ENCODE peak calls at places on chromosomes 16 and 17, in six cellular contexts. One of them, this sample, is unnamed.

GRCh38 chr16:15037003-15037402 is 18.9 kb downstream of the NTAN1 start:
- DNase-seq in fibroblast of lung: no peak
- DNase-seq in Daoy: no peak
- DNase-seq in HCEC 1CT: no peak
- DNase-seq in NCI-H510A treated with DMSO at 0.1 percent for 48 hours: no peak
- DNase-seq in HFFc6: no peak
- DNase-seq in this sample: no peak

GRCh38 chr17:40540448-40540847 is 24.8 kb downstream of the CCR7 start:
- DNase-seq in fibroblast of lung: no peak
- DNase-seq in NCI-H510A treated with DMSO at 0.1 percent for 48 hours: no peak
- DNase-seq in Daoy: no peak
- DNase-seq in HCEC 1CT: no peak
- DNase-seq in HFFc6: no peak
- DNase-seq in this sample: no peak

GRCh38 chr17:16048797-16049449 is 49.3 kb downstream of the TTC19 start:
- DNase-seq in NCI-H510A treated with DMSO at 0.1 percent for 48 hours: no peak
- DNase-seq in Daoy: no peak
- DNase-seq in fibroblast of lung: no peak
- DNase-seq in HFFc6: no peak
- DNase-seq in HCEC 1CT: no peak
- DNase-seq in this sample: no peak

GRCh38 chr17:79007504-79008381 is 1.8 kb downstream of the CANT1 start:
- DNase-seq in HFFc6: no peak
- DNase-seq in Daoy: no peak
- DNase-seq in fibroblast of lung: no peak
- DNase-seq in NCI-H510A treated with DMSO at 0.1 percent for 48 hours: no peak
- DNase-seq in HCEC 1CT: no peak
- DNase-seq in this sample: no peak

GRCh38 chr16:50604065-50604418 is 55.8 kb downstream of the NKD1 start:
- DNase-seq in HCEC 1CT: no peak
- DNase-seq in fibroblast of lung: no peak
- DNase-seq in NCI-H510A treated with DMSO at 0.1 percent for 48 hours: no peak
- DNase-seq in HFFc6: no peak
- DNase-seq in Daoy: no peak
- DNase-seq in this sample: no peak

GRCh38 chr16:50154369-50154947 is 1.4 kb downstream of the TENT4B start:
- DNase-seq in Daoy: peak
- DNase-seq in fibroblast of lung: no peak
- DNase-seq in HCEC 1CT: no peak
- DNase-seq in NCI-H510A treated with DMSO at 0.1 percent for 48 hours: no peak
- DNase-seq in HFFc6: no peak
- DNase-seq in this sample: no peak

GRCh38 chr16:87206646-87207451 is 110.3 kb downstream of the C16orf95 start:
- DNase-seq in Daoy: peak
- DNase-seq in fibroblast of lung: peak
- DNase-seq in HCEC 1CT: peak
- DNase-seq in NCI-H510A treated with DMSO at 0.1 percent for 48 hours: no peak
- DNase-seq in HFFc6: peak
- DNase-seq in this sample: peak

GRCh38 chr17:12422632-12423031 is 243.1 kb upstream of the MYOCD start:
- DNase-seq in fibroblast of lung: no peak
- DNase-seq in NCI-H510A treated with DMSO at 0.1 percent for 48 hours: no peak
- DNase-seq in HCEC 1CT: no peak
- DNase-seq in HFFc6: no peak
- DNase-seq in Daoy: no peak
- DNase-seq in this sample: no peak

GRCh38 chr17:64418506-64419339 is 28.1 kb upstream of the PECAM1 start:
- DNase-seq in HFFc6: peak
- DNase-seq in NCI-H510A treated with DMSO at 0.1 percent for 48 hours: peak
- DNase-seq in Daoy: peak
- DNase-seq in HCEC 1CT: peak
- DNase-seq in fibroblast of lung: peak
- DNase-seq in this sample: peak

GRCh38 chr17:75633484-75634375 is 496 bp downstream of the SMIM5 start:
- DNase-seq in HFFc6: peak
- DNase-seq in NCI-H510A treated with DMSO at 0.1 percent for 48 hours: peak
- DNase-seq in HCEC 1CT: peak
- DNase-seq in Daoy: peak
- DNase-seq in fibroblast of lung: peak
- DNase-seq in this sample: peak

GRCh38 chr17:57699751-57700186 is 45.3 kb downstream of the CCDC182 start:
- DNase-seq in Daoy: no peak
- DNase-seq in NCI-H510A treated with DMSO at 0.1 percent for 48 hours: no peak
- DNase-seq in HFFc6: no peak
- DNase-seq in HCEC 1CT: no peak
- DNase-seq in fibroblast of lung: no peak
- DNase-seq in this sample: no peak

GRCh38 chr16:87297918-87298631 is 19.1 kb downstream of the C16orf95 start:
- DNase-seq in fibroblast of lung: no peak
- DNase-seq in HFFc6: no peak
- DNase-seq in NCI-H510A treated with DMSO at 0.1 percent for 48 hours: no peak
- DNase-seq in HCEC 1CT: no peak
- DNase-seq in Daoy: peak
- DNase-seq in this sample: no peak

GRCh38 chr17:5044630-5045029 is 9.4 kb upstream of the SLC52A1 start:
- DNase-seq in HFFc6: no peak
- DNase-seq in Daoy: no peak
- DNase-seq in NCI-H510A treated with DMSO at 0.1 percent for 48 hours: no peak
- DNase-seq in fibroblast of lung: no peak
- DNase-seq in HCEC 1CT: no peak
- DNase-seq in this sample: no peak

GRCh38 chr16:57616871-57617270 is 11.6 kb upstream of the ADGRG1 start:
- DNase-seq in NCI-H510A treated with DMSO at 0.1 percent for 48 hours: no peak
- DNase-seq in HCEC 1CT: no peak
- DNase-seq in HFFc6: no peak
- DNase-seq in fibroblast of lung: no peak
- DNase-seq in Daoy: no peak
- DNase-seq in this sample: no peak

GRCh38 chr16:2712546-2712945 is 7.5 kb downstream of the PRSS27 start:
- DNase-seq in NCI-H510A treated with DMSO at 0.1 percent for 48 hours: no peak
- DNase-seq in Daoy: no peak
- DNase-seq in fibroblast of lung: no peak
- DNase-seq in HFFc6: no peak
- DNase-seq in HCEC 1CT: no peak
- DNase-seq in this sample: no peak

GRCh38 chr17:35947156-35947585 is 3.7 kb upstream of the LYZL6 start:
- DNase-seq in fibroblast of lung: peak
- DNase-seq in HCEC 1CT: peak
- DNase-seq in Daoy: peak
- DNase-seq in NCI-H510A treated with DMSO at 0.1 percent for 48 hours: peak
- DNase-seq in HFFc6: peak
- DNase-seq in this sample: peak

GRCh38 chr16:17301593-17302135 is 169.1 kb downstream of the XYLT1 start:
- DNase-seq in fibroblast of lung: no peak
- DNase-seq in HCEC 1CT: no peak
- DNase-seq in Daoy: no peak
- DNase-seq in HFFc6: no peak
- DNase-seq in NCI-H510A treated with DMSO at 0.1 percent for 48 hours: peak
- DNase-seq in this sample: no peak

GRCh38 chr17:47301831-47302230 is 21.9 kb upstream of the EFCAB13 start:
- DNase-seq in HFFc6: no peak
- DNase-seq in fibroblast of lung: no peak
- DNase-seq in NCI-H510A treated with DMSO at 0.1 percent for 48 hours: no peak
- DNase-seq in Daoy: no peak
- DNase-seq in HCEC 1CT: no peak
- DNase-seq in this sample: no peak

GRCh38 chr17:58308985-58309917 is 19.3 kb downstream of the TSPOAP1 start:
- DNase-seq in HCEC 1CT: no peak
- DNase-seq in fibroblast of lung: no peak
- DNase-seq in HFFc6: no peak
- DNase-seq in NCI-H510A treated with DMSO at 0.1 percent for 48 hours: no peak
- DNase-seq in Daoy: no peak
- DNase-seq in this sample: no peak

GRCh38 chr16:48101069-48101674 is 54.6 kb downstream of the ABCC12 start:
- DNase-seq in Daoy: no peak
- DNase-seq in HCEC 1CT: no peak
- DNase-seq in NCI-H510A treated with DMSO at 0.1 percent for 48 hours: no peak
- DNase-seq in HFFc6: no peak
- DNase-seq in fibroblast of lung: peak
- DNase-seq in this sample: no peak

This sample was measured in brain microvascular endothelial cell.